ENCODE peak calls at places on chromosomes 12 and 14, in four cellular contexts. S is IMR-90, A is H9, J is H1. Z is an unnamed sample.

GRCh38 chr14:103281496-103282231 is 52.4 kb upstream of the EIF5 start:
- DNase-seq in S (peak; percentile 62), A (peak; percentile 81), J (no peak), Z (peak; percentile 91)

GRCh38 chr14:79325071-79325470 is 886.2 kb downstream of the DIO2 start:
- DNase-seq in S (peak; percentile 7), J (no peak), A (no peak), Z (no peak)

GRCh38 chr12:67147447-67147846 is 121.7 kb upstream of the CAND1 start:
- DNase-seq in A (no peak), J (no peak), S (no peak), Z (no peak)

GRCh38 chr12:92462049-92462448 is 240.7 kb upstream of the PLEKHG7 start:
- DNase-seq in J (no peak), A (no peak), S (no peak), Z (no peak)

GRCh38 chr14:95545769-95546168 is 10.9 kb downstream of the GLRX5 start:
- DNase-seq in A (no peak), S (peak; percentile 97), J (no peak), Z (peak; percentile 44)

GRCh38 chr12:6383572-6384498 is at the start of gene LTBR:
- DNase-seq in A (peak; percentile 82), J (no peak), S (peak; percentile 90), Z (peak; percentile 91)

GRCh38 chr14:61461808-61462275 is 140.5 kb downstream of the PRKCH start:
- DNase-seq in S (peak; percentile 77), A (no peak), J (no peak), Z (peak; percentile 71)

GRCh38 chr12:38411426-38411825 is 94.9 kb downstream of the ALG10B start:
- DNase-seq in A (no peak), J (no peak), S (no peak), Z (no peak)

GRCh38 chr14:102776761-102777710 is at the start of gene TRAF3:
- DNase-seq in J (no peak), A (peak; percentile 27), S (peak; percentile 77), Z (no peak)

GRCh38 chr12:16607895-16608294 is 1.9 kb upstream of the LMO3 start:
- DNase-seq in A (no peak), S (no peak), J (no peak), Z (no peak)

GRCh38 chr12:65269603-65270002 is 8.9 kb upstream of the MSRB3 start:
- DNase-seq in J (no peak), S (no peak), A (no peak), Z (no peak)

GRCh38 chr12:93766802-93767523 is 89.8 kb downstream of the CRADD start:
- DNase-seq in S (peak; percentile 76), A (no peak), J (no peak), Z (peak; percentile 55)

GRCh38 chr12:48818831-48819590 is 715 bp downstream of the CACNB3 start:
- DNase-seq in J (no peak), S (no peak), A (peak; percentile 67), Z (peak; percentile 44)

GRCh38 chr12:117261267-117261666 is 71.0 kb upstream of the FBXO21 start:
- DNase-seq in S (no peak), J (no peak), A (no peak), Z (no peak)

GRCh38 chr14:101372494-101372813 is 188.8 kb upstream of the DIO3 start:
- DNase-seq in S (no peak), J (no peak), A (no peak), Z (no peak)

GRCh38 chr14:101481557-101481956 is 79.7 kb upstream of the DIO3 start:
- DNase-seq in J (no peak), S (no peak), A (no peak), Z (no peak)

GRCh38 chr12:121811434-121812319 is 7.9 kb downstream of the SETD1B start:
- DNase-seq in S (peak; percentile 66), A (peak; percentile 80), J (no peak), Z (peak; percentile 74)

GRCh38 chr12:74890237-74890599 is 319.4 kb downstream of the KCNC2 start:
- DNase-seq in A (no peak), J (no peak), S (peak; percentile 92), Z (peak; percentile 72)

GRCh38 chr12:22551624-22552023 is 7.3 kb upstream of the C2CD5 start:
- DNase-seq in A (no peak), J (no peak), S (no peak), Z (no peak)
- H4K5ac ChIP-seq in A (no peak overlapping the region), J (no peak overlapping the region), S (no peak overlapping the region), Z (no peak overlapping the region)

GRCh38 chr12:95077341-95077740 is 3.9 kb upstream of the NR2C1 start:
- DNase-seq in J (no peak), S (no peak), A (no peak), Z (no peak)

GRCh38 chr12:95074766-95075165 is 1.3 kb upstream of the NR2C1 start:
- DNase-seq in J (no peak), S (no peak), A (no peak), Z (no peak)

GRCh38 chr12:95072900-95073697 is at the start of gene NR2C1:
- DNase-seq in A (peak; percentile 63), S (peak; percentile 92), J (peak; percentile 86), Z (peak; percentile 98)

GRCh38 chr12:95070378-95070777 is 3.0 kb downstream of the NR2C1 start:
- DNase-seq in S (no peak), A (no peak), J (no peak), Z (no peak)

GRCh38 chr12:95073698-95074520 is 491 bp upstream of the NR2C1 start:
- DNase-seq in J (no peak), S (no peak), A (peak; percentile 98), Z (no peak)
- H3K4me1 ChIP-seq in J (no peaks in the 10 kb centered on the region), S (no peaks in the 10 kb centered on the region), A (no peaks in the 10 kb centered on the region), Z (no peaks in the 10 kb centered on the region)

GRCh38 chr12:14281539-14281938 is 83.9 kb upstream of the ATF7IP start:
- DNase-seq in J (no peak), S (peak; percentile 13), A (no peak), Z (no peak)
- H3K56ac ChIP-seq in J (no peak overlapping the region), S (no peak overlapping the region), A (no peak overlapping the region), Z (no peak overlapping the region)

DNA sequence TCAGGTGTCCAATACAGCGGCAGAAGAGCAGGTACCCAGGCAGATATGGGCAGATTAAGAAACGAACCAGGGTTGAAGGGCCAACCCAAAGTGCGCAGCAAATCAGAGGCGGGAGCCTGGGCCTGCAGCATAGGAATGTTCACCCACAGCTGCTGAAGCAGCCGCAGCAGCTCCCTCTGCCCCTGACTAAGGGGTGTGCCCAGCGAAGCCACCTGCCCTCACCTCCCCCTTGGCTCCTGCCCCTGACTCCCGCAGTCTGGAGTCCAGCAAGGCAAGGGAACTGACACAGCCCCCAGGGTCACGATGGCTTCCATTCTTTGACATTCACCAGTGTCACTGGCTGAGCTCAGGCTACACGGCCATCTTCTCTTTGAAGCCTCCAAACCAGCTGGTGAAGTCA is 27.3 kb upstream of the ZFP36L1 start:
- DNase-seq in A (no peak), S (no peak), J (no peak), Z (no peak)
- H4K5ac ChIP-seq in A (no peak overlapping the region), S (no peak overlapping the region), J (no peak overlapping the region), Z (no peak overlapping the region)

GRCh38 chr12:42862055-42862454 is 272.5 kb upstream of the PRICKLE1 start:
- DNase-seq in S (no peak), J (no peak), A (no peak), Z (peak; percentile 42)
- H3K4me1 ChIP-seq in S (peaks cover 17% of the 10 kb centered on the region), J (no peaks in the 10 kb centered on the region), A (no peaks in the 10 kb centered on the region), Z (no peaks in the 10 kb centered on the region)

GRCh38 chr14:92565040-92565717 is 51.6 kb downstream of the RIN3 start:
- DNase-seq in J (no peak), S (no peak), A (no peak), Z (no peak)

GRCh38 chr14:92563359-92563758 is 49.8 kb downstream of the RIN3 start:
- DNase-seq in A (no peak), S (peak; percentile 55), J (no peak), Z (no peak)

GRCh38 chr14:92565718-92566115 is 52.1 kb downstream of the RIN3 start:
- DNase-seq in J (no peak), A (no peak), S (no peak), Z (peak; percentile 53)

GRCh38 chr14:92561906-92562489 is 48.4 kb downstream of the RIN3 start:
- DNase-seq in J (no peak), A (no peak), S (no peak), Z (no peak)

DNA sequence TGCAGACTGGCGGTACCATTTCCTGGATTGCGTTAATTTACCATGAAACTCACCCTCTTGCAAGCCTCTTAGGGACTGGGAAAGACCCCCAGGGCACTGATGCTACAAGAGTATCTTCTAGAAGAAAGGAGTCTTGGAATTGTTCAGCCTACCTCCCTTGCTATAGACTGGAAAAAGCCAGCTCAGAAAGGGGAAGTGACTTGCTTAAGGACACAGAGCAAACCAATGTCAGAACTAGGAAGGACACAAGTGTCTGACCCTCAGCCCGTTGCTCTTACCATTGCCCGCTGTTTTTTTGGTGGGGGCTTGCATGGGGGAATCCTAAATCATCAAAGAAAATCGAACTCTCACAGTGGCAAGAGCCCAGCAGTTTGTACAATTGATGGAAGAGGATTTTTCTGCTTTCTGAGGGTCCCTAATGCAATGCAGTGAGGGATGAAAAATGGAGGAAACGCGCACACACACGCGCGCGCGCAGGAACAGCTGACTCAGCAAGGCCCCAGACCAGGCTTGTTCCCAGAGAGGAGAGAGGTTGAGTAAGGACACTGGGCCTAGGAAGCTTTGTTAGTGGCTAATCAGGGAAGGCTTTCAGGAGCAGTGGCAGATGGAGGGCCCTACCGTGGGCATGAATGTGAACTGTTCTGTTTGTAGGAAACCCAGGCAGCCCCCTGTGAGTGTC is 50.9 kb downstream of the RIN3 start:
- DNase-seq in J (no peak), S (no peak), A (no peak), Z (no peak)
- H3K56ac ChIP-seq in J (no peak overlapping the region), S (no peak overlapping the region), A (no peak overlapping the region), Z (no peak overlapping the region)

DNA sequence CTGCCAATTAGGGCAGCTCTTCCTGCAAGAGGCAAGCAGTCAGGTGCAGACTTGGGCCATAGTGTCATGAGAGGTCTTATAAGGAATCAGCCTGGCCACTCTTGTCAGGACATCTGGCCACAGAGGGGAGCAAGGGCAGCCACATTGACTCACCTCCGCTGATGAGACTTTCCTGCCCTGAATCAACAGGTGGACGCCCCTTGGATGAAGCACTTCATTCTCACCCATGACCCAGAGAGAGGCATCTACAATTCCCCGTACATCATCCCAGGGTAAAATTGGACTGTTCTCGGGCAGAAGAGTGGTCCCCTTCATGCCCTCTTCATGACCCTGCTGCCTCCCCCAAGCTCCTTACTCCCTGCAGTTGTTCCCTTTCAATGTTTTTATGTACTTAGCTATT is 16.9 kb downstream of the DAO start:
- DNase-seq in S (no peak), A (no peak), J (no peak), Z (no peak)
- H4K5ac ChIP-seq in S (no peak overlapping the region), A (no peak overlapping the region), J (no peak overlapping the region), Z (no peak overlapping the region)